ENCODE peak calls at places on chromosomes 4 and X, in seven cellular contexts. U, D, C, F, E, K and W are unnamed samples.

GRCh38 chrX:14717949-14718348 is 154.9 kb downstream of the FANCB start:
- DNase-seq in U (no peak), D (no peak), C (no peak), F (no peak), E (no peak), K (no peak), W (no peak)

GRCh38 chr4:73705056-73705432 is 35.3 kb upstream of the CXCL8 start:
- DNase-seq in U (no peak), D (no peak), C (no peak), F (peak; percentile 71), E (peak; percentile 83), K (peak; percentile 80), W (peak; percentile 66)

GRCh38 chr4:76969493-76969892 is 19.9 kb downstream of the SEPTIN11 start:
- DNase-seq in U (no peak), D (no peak), C (no peak), F (no peak), E (no peak), K (no peak), W (no peak)

GRCh38 chr4:123517971-123518370 is 121.4 kb downstream of the SPRY1 start:
- DNase-seq in U (no peak), D (no peak), C (no peak), F (no peak), E (peak; percentile 2), K (no peak), W (peak; percentile 30)

GRCh38 chr4:96602661-96603060 is 762.8 kb downstream of the PDHA2 start:
- DNase-seq in U (no peak), D (no peak), C (peak; percentile 2), F (no peak), E (no peak), K (peak; percentile 7), W (peak; percentile 39)

GRCh38 chr4:17578482-17578891 is 1.5 kb downstream of the LAP3 start:
- DNase-seq in U (no peak), D (peak; percentile 77), C (no peak), F (peak; percentile 41), E (no peak), K (no peak), W (peak; percentile 9)

GRCh38 chr4:146916479-146917076 is 29.1 kb downstream of the TTC29 start:
- DNase-seq in U (peak; percentile 10), D (peak; percentile 81), C (peak; percentile 26), F (peak; percentile 72), E (peak; percentile 62), K (peak; percentile 3), W (peak; percentile 29)

GRCh38 chr4:139734201-139734874 is 68.7 kb downstream of the MGST2 start:
- DNase-seq in U (no peak), D (peak; percentile 76), C (no peak), F (no peak), E (peak; percentile 78), K (peak; percentile 51), W (peak; percentile 46)

GRCh38 chr4:89939994-89940393 is 45.3 kb downstream of the MMRN1 start:
- DNase-seq in U (no peak), D (peak; percentile 31), C (no peak), F (peak; percentile 46), E (no peak), K (no peak), W (peak; percentile 26)

GRCh38 chrX:149825424-149825823 is 43.7 kb downstream of the MAGEA9 start:
- DNase-seq in U (peak; percentile 2), D (peak; percentile 78), C (peak; percentile 7), F (peak; percentile 1), E (peak; percentile 12), K (no peak), W (no peak)

GRCh38 chr4:2743518-2744445 is 12.4 kb downstream of the TNIP2 start:
- DNase-seq in U (no peak), D (no peak), C (no peak), F (no peak), E (no peak), K (no peak), W (no peak)
- H3K36me3 ChIP-seq in U (peaks cover 53% of the 10 kb centered on the region), D (peaks cover 31% of the 10 kb centered on the region), C (peaks cover 26% of the 10 kb centered on the region), F (peaks cover 7% of the 10 kb centered on the region), E (no peaks in the 10 kb centered on the region), K (peaks cover 4% of the 10 kb centered on the region), W (peaks cover 19% of the 10 kb centered on the region)

GRCh38 chr4:15799703-15800102 is 21.6 kb downstream of the CD38 start:
- DNase-seq in U (no peak), D (no peak), C (no peak), F (no peak), E (no peak), K (no peak), W (no peak)
- H3K9ac ChIP-seq in U (no peak overlapping the region), D (no peak overlapping the region), C (no peak overlapping the region), F (no peak overlapping the region), E (no peak overlapping the region), K (no peak overlapping the region), W (no peak overlapping the region)

DNA sequence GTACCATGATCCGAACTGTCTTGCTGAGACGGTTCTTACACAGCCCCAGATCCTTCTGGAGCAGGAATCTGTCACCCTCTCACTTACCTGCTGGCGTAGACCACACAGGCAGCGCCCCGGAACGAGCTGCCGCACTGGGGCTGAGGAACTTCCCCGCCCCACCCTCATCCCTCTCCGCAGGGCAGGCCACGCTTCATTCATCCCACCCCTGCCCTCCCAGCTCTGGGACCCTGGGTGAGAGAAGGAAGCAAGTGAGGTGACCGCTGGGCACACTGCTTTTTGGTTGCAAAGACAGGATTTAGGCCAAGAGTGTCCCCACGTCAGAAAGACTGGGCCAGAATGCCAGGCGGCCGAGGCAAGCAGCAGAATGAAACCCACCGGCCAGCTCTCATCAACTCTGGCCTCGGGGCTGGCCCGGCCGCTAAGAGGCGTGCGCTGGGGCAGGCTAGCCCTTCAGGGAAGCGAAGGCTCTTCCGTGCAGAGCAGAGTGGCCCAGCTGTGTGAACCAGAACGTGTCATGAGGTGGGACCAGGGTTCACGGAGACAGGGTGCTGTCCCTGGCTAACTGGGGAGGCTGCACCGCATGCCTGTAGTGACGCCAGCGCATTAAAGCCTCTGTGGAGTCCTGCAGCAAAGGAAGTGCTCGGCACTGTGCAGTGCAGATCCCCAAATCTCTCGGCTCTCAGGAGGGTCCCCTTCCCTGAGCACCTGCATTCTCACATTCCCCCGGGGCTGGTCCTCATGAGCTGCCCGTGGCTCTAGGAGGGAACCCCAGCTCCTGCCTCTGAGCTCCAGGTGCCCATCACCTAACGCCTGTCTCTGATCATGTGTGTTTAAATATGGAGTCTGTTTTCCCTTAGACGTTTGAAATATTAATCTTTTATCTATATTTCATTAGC is 6.4 kb downstream of the LRPAP1 start:
- DNase-seq in U (no peak), D (peak; percentile 30), C (no peak), F (no peak), E (no peak), K (no peak), W (no peak)
- H3K4me2 ChIP-seq in U (no peak overlapping the region), D (no peak overlapping the region), C (no peak overlapping the region), F (no peak overlapping the region), E (no peak overlapping the region), K (no peak overlapping the region), W (no peak overlapping the region)

DNA sequence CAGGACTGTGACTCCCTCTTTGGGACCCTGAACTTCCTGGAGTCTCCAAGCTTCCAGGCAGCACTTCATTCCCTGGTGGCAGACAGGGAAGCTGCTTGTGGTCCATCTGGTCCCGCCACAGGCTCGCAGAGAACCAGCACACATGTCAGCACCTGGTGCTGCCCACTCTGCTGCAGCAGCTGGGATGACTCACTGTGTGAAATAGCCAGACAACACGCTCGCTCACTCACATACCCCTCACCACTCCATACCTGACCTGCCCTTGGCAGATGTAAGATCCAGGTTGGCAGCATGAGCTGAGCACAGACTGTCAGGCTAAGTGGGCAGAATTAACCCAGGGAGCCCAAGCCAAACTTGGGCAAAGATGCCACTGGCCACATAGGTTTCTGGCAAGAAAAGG is 613.5 kb downstream of the PCDH18 start:
- DNase-seq in U (no peak), D (no peak), C (no peak), F (no peak), E (no peak), K (no peak), W (no peak)
- H3K36me3 ChIP-seq in U (no peaks in the 10 kb centered on the region), D (no peaks in the 10 kb centered on the region), C (no peaks in the 10 kb centered on the region), F (no peaks in the 10 kb centered on the region), E (no peaks in the 10 kb centered on the region), K (no peaks in the 10 kb centered on the region), W (no peaks in the 10 kb centered on the region)

GRCh38 chr4:153159728-153160221 is 44.5 kb upstream of the TRIM2 start:
- DNase-seq in U (no peak), D (no peak), C (no peak), F (peak; percentile 84), E (peak; percentile 85), K (peak; percentile 8), W (peak; percentile 24)
- H3K9ac ChIP-seq in U (no peak overlapping the region), D (no peak overlapping the region), C (no peak overlapping the region), F (peak overlapping the region; percentile 12), E (no peak overlapping the region), K (no peak overlapping the region), W (no peak overlapping the region)

GRCh38 chrX:6738518-6739470 is 203.9 kb upstream of the VCX3A start:
- DNase-seq in U (no peak), D (peak; percentile 93), C (no peak), F (no peak), E (no peak), K (no peak), W (no peak)
- H3K4me2 ChIP-seq in U (no peak overlapping the region), D (peak overlapping the region; percentile 46), C (no peak overlapping the region), F (no peak overlapping the region), E (no peak overlapping the region), K (no peak overlapping the region), W (no peak overlapping the region)

GRCh38 chr4:185412412-185412811 is 13.4 kb downstream of the UFSP2 start:
- DNase-seq in U (no peak), D (no peak), C (no peak), F (peak; percentile 88), E (peak; percentile 30), K (no peak), W (no peak)

GRCh38 chr4:185411833-185412232 is 13.9 kb downstream of the UFSP2 start:
- DNase-seq in U (no peak), D (no peak), C (no peak), F (peak; percentile 44), E (no peak), K (no peak), W (no peak)

GRCh38 chr4:185421366-185422124 is 4.2 kb downstream of the UFSP2 start:
- DNase-seq in U (no peak), D (no peak), C (no peak), F (no peak), E (peak; percentile 69), K (no peak), W (peak; percentile 90)

GRCh38 chr4:185416955-185417354 is 8.8 kb downstream of the UFSP2 start:
- DNase-seq in U (no peak), D (no peak), C (no peak), F (no peak), E (no peak), K (no peak), W (no peak)
- H3K36me3 ChIP-seq in U (peaks cover 32% of the 10 kb centered on the region), D (no peaks in the 10 kb centered on the region), C (no peaks in the 10 kb centered on the region), F (no peaks in the 10 kb centered on the region), E (peaks cover 26% of the 10 kb centered on the region), K (peaks cover 16% of the 10 kb centered on the region), W (no peaks in the 10 kb centered on the region)

GRCh38 chr4:153205028-153205648 is 895 bp downstream of the TRIM2 start:
- DNase-seq in U (peak; percentile 45), D (peak; percentile 67), C (no peak), F (no peak), E (no peak), K (no peak), W (no peak)
- H3K9ac ChIP-seq in U (no peak overlapping the region), D (no peak overlapping the region), C (peak overlapping the region; percentile 72), F (no peak overlapping the region), E (no peak overlapping the region), K (no peak overlapping the region), W (no peak overlapping the region)

DNA sequence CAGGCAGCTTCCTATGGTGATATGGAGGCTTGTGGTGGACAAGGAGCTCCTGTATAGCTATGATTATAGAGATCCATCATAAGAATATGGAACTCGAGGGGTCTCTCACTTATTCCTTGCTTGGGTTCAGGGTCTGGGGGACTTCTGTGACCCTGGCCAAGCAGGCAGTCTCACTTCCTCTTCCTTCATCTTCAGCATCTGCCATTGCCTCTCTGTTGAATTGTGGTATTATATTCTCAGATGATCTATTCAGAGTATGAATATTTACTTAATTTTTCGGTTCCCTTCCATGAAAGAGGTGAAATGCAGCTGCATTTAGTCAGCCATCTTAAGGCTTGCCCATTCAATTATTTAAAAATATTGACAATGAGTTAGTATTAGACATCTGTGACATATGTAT is 292.9 kb downstream of the SPIN4 start:
- DNase-seq in U (no peak), D (no peak), C (no peak), F (no peak), E (no peak), K (no peak), W (no peak)
- H3K4me2 ChIP-seq in U (no peak overlapping the region), D (no peak overlapping the region), C (no peak overlapping the region), F (no peak overlapping the region), E (no peak overlapping the region), K (no peak overlapping the region), W (no peak overlapping the region)